ENCODE peak calls at places on chromosomes 13 and 19, in seven cellular contexts. X, H, Y, E, D, L and Z are unnamed samples.

GRCh38 chr13:114124921-114125320 is 7.5 kb downstream of the RASA3 start:
- DNase-seq in X (peak), H (no peak), Y (no peak), E (peak), D (no peak), L (peak), Z (peak)

GRCh38 chr13:107117327-107118012 is 549.5 kb upstream of the ARGLU1 start:
- DNase-seq in X (no peak), H (no peak), Y (no peak), E (no peak), D (no peak), L (no peak), Z (no peak)

GRCh38 chr13:23630349-23631093 is 60.3 kb downstream of the TNFRSF19 start:
- DNase-seq in X (no peak), H (no peak), Y (no peak), E (no peak), D (no peak), L (no peak), Z (no peak)

GRCh38 chr19:13894552-13894951 is 11.4 kb downstream of the BRME1 start:
- DNase-seq in X (no peak), H (no peak), Y (no peak), E (no peak), D (no peak), L (no peak), Z (no peak)

GRCh38 chr19:11465605-11466004 is 15.2 kb downstream of the ELAVL3 start:
- DNase-seq in X (no peak), H (no peak), Y (no peak), E (no peak), D (no peak), L (no peak), Z (no peak)

GRCh38 chr13:19838726-19839342 is 24.6 kb downstream of the ZMYM5 start:
- DNase-seq in X (no peak), H (no peak), Y (no peak), E (no peak), D (no peak), L (no peak), Z (no peak)

GRCh38 chr19:29845576-29846176 is 33.9 kb downstream of the CCNE1 start:
- DNase-seq in X (peak), H (peak), Y (no peak), E (no peak), D (peak), L (no peak), Z (peak)

GRCh38 chr13:102227696-102228095 is 174.2 kb downstream of the FGF14 start:
- DNase-seq in X (no peak), H (no peak), Y (no peak), E (no peak), D (no peak), L (no peak), Z (no peak)

GRCh38 chr13:25292301-25292700 is 5.0 kb upstream of the MTMR6 start:
- DNase-seq in X (no peak), H (peak), Y (no peak), E (no peak), D (no peak), L (no peak), Z (peak)

GRCh38 chr13:30676672-30677071 is 58.7 kb upstream of the ALOX5AP start:
- DNase-seq in X (no peak), H (no peak), Y (no peak), E (no peak), D (no peak), L (no peak), Z (peak)

GRCh38 chr13:88726075-88726474 is 1054.9 kb downstream of the SLITRK5 start:
- DNase-seq in X (no peak), H (no peak), Y (no peak), E (no peak), D (no peak), L (no peak), Z (no peak)